ENCODE peak calls at places on chromosome 10, in six cellular contexts. U is stimulated activated naive B cell treated with anti-CD40 and anti-IgM and Interleukin-4, amounts not matched to agents 10 μg/mL and 1 μg/mL and 100 μg/mL, for 72 hours; Q is A172; P is stimulated activated CD8-positive, alpha-beta memory T cell treated with anti-CD3 and anti-CD28 coated beads, Interleukin-4, amount 100 ng/mL, for 1 hour; C is left colon; X is A673. G is an unnamed sample.

GRCh38 chr10:131779661-131780394 is 121.0 kb upstream of the PPP2R2D start:
- DNase-seq in X (no peak), C (no peak), Q (no peak), U (no peak), P (no peak), G (no peak)

GRCh38 chr10:92530421-92530820 is 43.5 kb downstream of the IDE start:
- DNase-seq in U (no peak), C (no peak), P (no peak), Q (no peak), X (no peak), G (no peak)

GRCh38 chr10:130387936-130388580 is 251.9 kb downstream of the GLRX3 start:
- DNase-seq in X (no peak), C (no peak), Q (no peak), P (no peak), U (no peak), G (peak; percentile 50)

GRCh38 chr10:123703195-123703790 is 37.1 kb downstream of the GPR26 start:
- DNase-seq in X (no peak), Q (no peak), P (no peak), U (no peak), C (no peak), G (no peak)

GRCh38 chr10:788796-789748 is 99.6 kb upstream of the DIP2C start:
- DNase-seq in U (no peak), P (no peak), X (no peak), C (no peak), Q (no peak), G (peak; percentile 86)

GRCh38 chr10:3263747-3264146 is 91.2 kb upstream of the PITRM1 start:
- DNase-seq in X (no peak), Q (no peak), P (no peak), C (no peak), U (no peak), G (no peak)

GRCh38 chr10:31678573-31679122 is 250.0 kb downstream of the ARHGAP12 start:
- DNase-seq in X (no peak), Q (no peak), P (no peak), U (no peak), C (no peak), G (no peak)

GRCh38 chr10:24518411-24518810 is 205.3 kb downstream of the ARHGAP21 start:
- DNase-seq in U (no peak), P (no peak), X (no peak), C (no peak), Q (no peak), G (no peak)

GRCh38 chr10:26432938-26433337 is 5.2 kb upstream of the APBB1IP start:
- DNase-seq in P (no peak), Q (no peak), X (no peak), C (no peak), U (no peak), G (no peak)

GRCh38 chr10:78458983-78459638 is 425.4 kb downstream of the RPS24 start:
- DNase-seq in U (no peak), C (no peak), P (no peak), Q (peak; percentile 87), X (no peak), G (peak; percentile 48)

GRCh38 chr10:68144709-68145108 is 35.4 kb downstream of the MYPN start:
- DNase-seq in Q (no peak), P (no peak), C (no peak), U (no peak), X (no peak), G (peak; percentile 40)

GRCh38 chr10:21993360-21994001 is 10.0 kb downstream of the DNAJC1 start:
- DNase-seq in X (peak; percentile 66), Q (peak; percentile 43), U (no peak), C (no peak), P (no peak), G (no peak)

GRCh38 chr10:92238586-92239098 is 52.2 kb downstream of the CPEB3 start:
- DNase-seq in P (no peak), X (no peak), C (peak; percentile 71), U (no peak), Q (peak; percentile 91), G (peak; percentile 45)

GRCh38 chr10:58512470-58513188 is at the start of gene BICC1:
- DNase-seq in U (no peak), C (peak; percentile 27), X (peak; percentile 40), Q (no peak), P (no peak), G (peak; percentile 50)

GRCh38 chr10:75115137-75115536 is 3.7 kb downstream of the SAMD8 start:
- DNase-seq in Q (no peak), U (no peak), C (no peak), X (no peak), P (no peak), G (no peak)

GRCh38 chr10:1151071-1152033 is 95.2 kb downstream of the WDR37 start:
- DNase-seq in U (no peak), P (no peak), C (no peak), Q (peak; percentile 44), X (no peak), G (no peak)

GRCh38 chr10:71269301-71270288 is 49.5 kb upstream of the SLC29A3 start:
- DNase-seq in U (no peak), C (no peak), P (no peak), X (no peak), Q (no peak), G (no peak)

GRCh38 chr10:104258209-104258608 is 3.5 kb downstream of the GSTO1 start:
- DNase-seq in P (no peak), X (no peak), U (no peak), Q (no peak), C (no peak), G (no peak)

GRCh38 chr10:59829601-59830000 is 76.3 kb upstream of the MRLN start:
- DNase-seq in C (no peak), X (no peak), Q (no peak), P (no peak), U (no peak), G (no peak)